ENCODE peak calls at places on chromosomes 7 and 10, in five cellular contexts. O is AG04450, P is gastrocnemius medialis, L is colonic mucosa, F is Peyer's patch. R is an unnamed sample.

GRCh38 chr10:55747244-55747643 is 613.8 kb downstream of the ZWINT start:
- DNase-seq in O (no peak), P (no peak), L (no peak), F (no peak), R (no peak)

GRCh38 chr7:106679153-106679931 is 18.4 kb upstream of the CCDC71L start:
- DNase-seq in O (no peak), P (no peak), L (no peak), F (no peak), R (no peak)

GRCh38 chr10:15642095-15642494 is 77.6 kb downstream of the ITGA8 start:
- DNase-seq in O (no peak), P (no peak), L (no peak), F (no peak), R (no peak)

GRCh38 chr10:99888623-99889022 is 106.2 kb downstream of the ABCC2 start:
- DNase-seq in O (no peak), P (no peak), L (no peak), F (no peak), R (no peak)

GRCh38 chr10:98536551-98536950 is 89.8 kb upstream of the HPS1 start:
- DNase-seq in O (no peak), P (no peak), L (peak), F (no peak), R (no peak)

GRCh38 chr10:85863301-85864172 is 503.1 kb downstream of the GRID1 start:
- DNase-seq in O (no peak), P (no peak), L (no peak), F (no peak), R (no peak)

GRCh38 chr7:126398285-126398684 is 854.5 kb downstream of the GRM8 start:
- DNase-seq in O (no peak), P (no peak), L (no peak), F (no peak), R (no peak)

GRCh38 chr10:48759113-48759901 is 74.6 kb downstream of the WDFY4 start:
- DNase-seq in O (no peak), P (no peak), L (no peak), F (no peak), R (no peak)

GRCh38 chr7:42522227-42522991 is 285.4 kb upstream of the GLI3 start:
- DNase-seq in O (no peak), P (no peak), L (peak), F (no peak), R (no peak)

GRCh38 chr10:60517805-60518204 is 128.1 kb upstream of the ANK3 start:
- DNase-seq in O (no peak), P (no peak), L (no peak), F (no peak), R (no peak)

GRCh38 chr7:16409777-16410176 is 11.6 kb downstream of the CRPPA start:
- DNase-seq in O (no peak), P (no peak), L (no peak), F (no peak), R (no peak)

GRCh38 chr10:30786131-30786530 is 156.6 kb upstream of the LYZL2 start:
- DNase-seq in O (no peak), P (no peak), L (no peak), F (no peak), R (no peak)

GRCh38 chr7:151869968-151870918 is 6.7 kb downstream of the PRKAG2 start:
- DNase-seq in O (no peak), P (no peak), L (no peak), F (no peak), R (no peak)

GRCh38 chr7:55174456-55174855 is 155.6 kb downstream of the EGFR start:
- DNase-seq in O (no peak), P (peak), L (no peak), F (no peak), R (no peak)

GRCh38 chr10:68348265-68348741 is 15.6 kb upstream of the PBLD start:
- DNase-seq in O (no peak), P (no peak), L (peak), F (no peak), R (peak)

GRCh38 chr10:124657806-124658205 is 86.4 kb downstream of the FAM53B start:
- DNase-seq in O (no peak), P (no peak), L (no peak), F (no peak), R (no peak)

GRCh38 chr7:80542398-80542797 is 30.5 kb upstream of the GNAT3 start:
- DNase-seq in O (peak), P (no peak), L (no peak), F (no peak), R (no peak)

GRCh38 chr10:72009430-72010081 is 45.4 kb downstream of the CHST3 start:
- DNase-seq in O (peak), P (peak), L (peak), F (no peak), R (peak)

GRCh38 chr7:7595451-7595850 is 28.8 kb downstream of the MIOS start:
- DNase-seq in O (no peak), P (no peak), L (no peak), F (no peak), R (no peak)

GRCh38 chr7:74477188-74477587 is 23.5 kb downstream of the GTF2IRD1 start:
- DNase-seq in O (no peak), P (peak), L (no peak), F (no peak), R (no peak)

GRCh38 chr7:34991938-34992840 is 45.1 kb downstream of the DPY19L1 start:
- DNase-seq in O (no peak), P (no peak), L (no peak), F (no peak), R (no peak)

GRCh38 chr7:143975617-143976016 is 21.0 kb downstream of the OR2F1 start:
- DNase-seq in O (no peak), P (no peak), L (no peak), F (no peak), R (no peak)

DNA sequence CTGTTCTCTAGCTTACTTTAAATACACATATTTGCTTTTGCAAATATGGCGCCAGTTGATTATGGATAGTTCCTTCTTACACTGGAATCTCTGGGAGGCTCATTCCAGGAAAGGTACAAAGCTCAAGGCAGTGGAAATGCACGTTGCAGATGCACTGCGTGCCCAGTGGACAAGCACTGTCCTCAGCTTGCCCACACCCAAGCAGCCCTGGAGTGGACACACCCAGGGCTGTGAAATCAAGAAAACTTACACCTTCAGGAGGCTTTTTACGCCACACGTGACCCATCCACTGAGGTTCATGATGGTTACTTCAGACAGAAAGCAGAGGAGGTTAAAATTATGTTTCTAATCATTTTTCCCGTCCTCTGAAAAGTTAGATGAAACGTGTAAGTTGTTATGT is 248.5 kb downstream of the VTI1A start:
- DNase-seq in O (no peak), P (no peak), L (peak), F (peak), R (no peak)
- H3K27ac ChIP-seq in O (no peak), P (no peak), L (no peak), F (peak), R (no peak)

DNA sequence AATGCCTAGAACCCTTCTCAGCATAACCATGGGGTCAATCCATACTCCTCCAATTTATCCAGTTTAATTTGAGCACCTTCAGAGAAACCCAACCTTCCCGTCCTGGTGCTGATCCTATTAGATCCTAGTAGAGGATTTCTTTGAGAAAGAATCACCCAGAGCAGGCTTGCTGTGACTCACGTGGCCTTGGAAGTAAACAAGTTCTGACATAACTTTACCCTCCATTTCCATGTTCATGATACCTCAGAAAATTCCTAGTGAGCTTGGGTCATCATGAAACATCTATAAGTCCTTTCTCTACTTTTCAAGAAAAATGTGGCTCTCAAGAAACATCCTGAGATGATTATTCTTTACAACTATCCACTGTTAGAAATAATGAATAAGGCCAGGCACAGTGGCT is 71.7 kb downstream of the PRLHR start:
- DNase-seq in O (no peak), P (no peak), L (no peak), F (no peak), R (no peak)
- H3K27ac ChIP-seq in O (no peak), P (no peak), L (no peak), F (no peak), R (no peak)

GRCh38 chr10:114151486-114151885 is 22.5 kb downstream of the CCDC186 start:
- DNase-seq in O (peak), P (peak), L (no peak), F (no peak), R (no peak)
- H3K27ac ChIP-seq in O (no peak), P (no peak), L (no peak), F (no peak), R (no peak)

GRCh38 chr7:155842496-155843265 is 30.4 kb upstream of the SHH start:
- DNase-seq in O (no peak), P (no peak), L (no peak), F (peak), R (no peak)

GRCh38 chr7:155844526-155844925 is 32.3 kb upstream of the SHH start:
- DNase-seq in O (no peak), P (no peak), L (no peak), F (no peak), R (no peak)

GRCh38 chr7:155844019-155844453 is 31.8 kb upstream of the SHH start:
- DNase-seq in O (no peak), P (no peak), L (peak), F (peak), R (no peak)

GRCh38 chr7:155845226-155845625 is 33.0 kb upstream of the SHH start:
- DNase-seq in O (no peak), P (no peak), L (no peak), F (peak), R (no peak)

GRCh38 chr7:155843426-155844018 is 31.3 kb upstream of the SHH start:
- DNase-seq in O (no peak), P (no peak), L (no peak), F (peak), R (no peak)
- H3K27ac ChIP-seq in O (no peak), P (no peak), L (no peak), F (peak), R (no peak)

GRCh38 chr7:130962109-130962508 is 228.1 kb upstream of the KLF14 start:
- DNase-seq in O (no peak), P (no peak), L (no peak), F (no peak), R (no peak)

GRCh38 chr7:130961128-130961601 is 227.2 kb upstream of the KLF14 start:
- DNase-seq in O (no peak), P (no peak), L (no peak), F (no peak), R (no peak)

GRCh38 chr7:130959743-130960207 is 225.8 kb upstream of the KLF14 start:
- DNase-seq in O (no peak), P (no peak), L (no peak), F (no peak), R (no peak)

GRCh38 chr7:130958846-130959245 is 224.8 kb upstream of the KLF14 start:
- DNase-seq in O (no peak), P (no peak), L (no peak), F (no peak), R (no peak)

DNA sequence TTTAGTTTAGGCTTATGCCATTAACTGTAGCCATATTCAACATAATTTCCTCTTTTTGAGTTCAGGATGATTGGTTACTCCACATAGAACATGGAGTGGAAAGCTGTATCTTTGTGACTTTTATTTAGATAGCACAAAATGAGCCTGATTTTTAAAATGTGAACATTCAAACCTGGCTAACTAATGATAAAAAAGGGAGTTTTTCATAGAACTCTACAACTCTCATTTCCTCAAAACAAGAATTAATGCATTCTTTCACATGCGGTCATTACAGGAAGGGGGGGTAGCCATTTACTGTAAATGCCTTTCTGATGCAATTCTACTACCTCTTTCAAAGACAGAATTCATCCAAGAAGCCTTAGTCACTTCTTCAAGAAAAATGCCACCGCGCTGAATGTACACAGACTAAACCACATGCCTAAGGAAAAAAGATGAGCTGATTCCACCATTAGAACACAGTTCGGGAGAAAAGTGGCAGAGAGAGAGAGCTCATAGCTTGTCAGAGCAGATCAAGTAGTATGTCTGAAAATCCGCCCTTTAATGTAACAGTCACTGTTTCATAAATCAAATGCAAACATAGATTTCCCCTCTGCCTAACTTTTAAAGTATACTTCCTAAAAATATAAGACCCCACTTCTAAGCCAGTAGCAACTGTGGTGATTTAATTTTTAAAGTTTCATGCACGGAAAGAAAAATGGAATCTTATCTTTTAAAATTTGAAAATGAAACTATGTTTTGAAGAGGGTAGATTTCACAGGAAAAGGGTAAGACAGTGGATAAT is 226.4 kb upstream of the KLF14 start:
- DNase-seq in O (peak), P (no peak), L (no peak), F (no peak), R (no peak)
- H3K27ac ChIP-seq in O (peak), P (peak), L (peak), F (peak), R (no peak)

DNA sequence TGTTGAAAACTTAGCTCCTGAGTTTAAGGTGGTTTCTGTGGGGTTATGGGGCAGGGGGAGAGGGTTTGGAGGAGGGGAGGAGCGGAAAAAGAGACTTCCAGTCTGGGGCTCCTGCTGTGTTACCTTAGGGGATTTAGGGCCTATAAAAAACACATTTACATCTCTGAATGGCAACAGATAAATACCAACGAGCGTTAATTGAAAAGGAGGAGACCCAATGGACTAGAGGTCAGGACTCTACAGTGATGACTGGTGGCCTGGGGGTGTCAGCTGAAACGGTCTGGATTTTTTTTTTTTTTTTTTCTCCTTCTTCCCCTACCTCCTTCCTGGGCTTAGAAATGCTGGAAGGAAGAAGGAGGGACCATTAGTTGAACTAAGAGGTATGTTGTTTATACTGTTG is 47.4 kb downstream of the AUTS2 start:
- DNase-seq in O (no peak), P (no peak), L (no peak), F (no peak), R (no peak)
- H3K27ac ChIP-seq in O (no peak), P (no peak), L (no peak), F (no peak), R (no peak)

DNA sequence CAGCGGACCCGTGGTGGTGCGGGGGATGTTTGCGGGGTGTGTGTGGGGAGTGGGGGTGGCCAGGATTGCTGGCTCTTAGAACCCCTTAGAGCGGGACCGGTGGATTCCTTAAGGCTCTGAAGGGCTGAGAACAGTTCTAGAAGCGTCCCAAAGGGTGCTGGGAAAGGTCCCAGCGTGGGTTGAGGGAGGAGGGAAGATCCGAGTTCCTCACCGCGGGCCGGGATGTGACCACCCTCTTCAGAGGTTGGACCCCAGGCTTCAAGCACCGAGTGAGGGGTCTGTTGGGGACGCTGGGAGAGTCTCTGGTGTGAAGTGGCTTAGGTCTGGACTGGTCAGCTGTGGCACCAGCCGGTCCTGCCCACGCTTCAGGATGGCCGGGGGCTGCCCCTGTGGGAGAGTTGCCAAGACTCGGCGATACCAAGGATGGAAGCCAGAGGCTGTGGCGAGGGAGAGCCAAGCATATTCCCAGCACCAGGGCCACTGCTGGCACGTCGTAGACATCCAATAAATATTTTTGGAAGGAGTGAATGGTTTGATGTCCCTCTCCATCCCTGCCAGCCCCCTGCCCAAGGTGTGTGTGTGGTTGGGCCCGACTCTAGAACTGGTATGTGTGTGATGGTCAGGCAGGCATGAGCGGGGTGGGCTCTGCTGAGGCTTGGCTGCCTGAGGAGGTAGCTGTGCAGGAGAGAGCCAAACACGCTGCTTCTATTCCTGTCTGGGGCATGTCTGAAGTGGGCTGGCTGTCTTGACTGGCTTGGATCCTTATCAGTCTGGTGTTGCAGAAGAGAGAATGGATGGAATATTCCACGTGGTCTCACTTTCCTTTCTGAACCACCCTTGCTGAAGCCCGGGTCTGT is 19.2 kb downstream of the ZNF775 start:
- DNase-seq in O (no peak), P (no peak), L (no peak), F (no peak), R (no peak)
- H3K27ac ChIP-seq in O (no peak), P (no peak), L (no peak), F (no peak), R (no peak)

GRCh38 chr10:113127285-113128283 is 177.5 kb downstream of the TCF7L2 start:
- DNase-seq in O (no peak), P (no peak), L (no peak), F (no peak), R (no peak)

GRCh38 chr10:113126506-113127192 is 176.6 kb downstream of the TCF7L2 start:
- DNase-seq in O (peak), P (peak), L (peak), F (peak), R (peak)

GRCh38 chr10:113129117-113129516 is 179.1 kb downstream of the TCF7L2 start:
- DNase-seq in O (no peak), P (no peak), L (no peak), F (no peak), R (no peak)

GRCh38 chr10:113131611-113132330 is 181.7 kb downstream of the TCF7L2 start:
- DNase-seq in O (peak), P (peak), L (no peak), F (no peak), R (no peak)

DNA sequence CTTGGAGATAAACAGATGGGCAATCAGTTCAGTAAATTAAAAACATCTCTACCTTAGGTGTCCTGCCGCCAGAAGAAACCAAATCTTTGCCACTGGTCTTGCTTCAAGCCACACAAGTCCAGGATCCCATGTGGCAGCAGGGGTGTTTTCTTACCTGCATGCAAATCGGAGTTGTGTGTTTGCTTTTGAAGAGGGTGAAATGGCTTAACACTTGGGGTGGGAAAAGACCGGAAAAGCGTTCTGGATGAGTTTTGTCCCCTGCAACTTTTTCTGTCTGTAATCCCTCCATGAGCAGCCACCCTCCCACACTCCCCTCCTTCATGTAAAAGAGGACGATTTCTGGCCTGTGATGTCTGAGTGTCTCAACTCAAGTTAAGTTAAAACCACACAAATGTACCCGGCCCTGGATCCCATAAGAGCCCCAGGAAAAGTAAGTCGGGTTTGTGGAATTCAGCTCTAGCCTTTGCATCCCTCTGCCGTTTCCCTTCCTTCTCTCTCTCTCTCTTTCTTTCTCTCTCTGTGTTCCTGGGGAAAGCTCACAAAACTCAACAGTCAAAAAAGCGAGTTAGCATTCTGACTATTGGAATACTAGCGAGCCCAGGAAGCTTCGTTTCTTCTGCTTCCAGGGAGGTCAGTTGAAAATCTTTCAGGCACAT is 178.5 kb downstream of the TCF7L2 start:
- DNase-seq in O (no peak), P (no peak), L (no peak), F (no peak), R (no peak)
- H3K27ac ChIP-seq in O (no peak), P (peak), L (no peak), F (no peak), R (no peak)